ENCODE peak calls at places on chromosomes 13 and 19, in four cellular contexts. L is kidney, E is PC-3, W is colonic mucosa. H is an unnamed sample.

GRCh38 chr13:113803409-113804016 is 44.5 kb downstream of the TMEM255B start:
- DNase-seq in L (no peak), E (no peak), W (no peak), H (no peak)

GRCh38 chr13:51814825-51815650 is 11.1 kb upstream of the DHRS12 start:
- DNase-seq in L (no peak), E (peak; percentile 79), W (peak; percentile 79), H (peak; percentile 60)

GRCh38 chr13:97211986-97212385 is 10.1 kb upstream of the MBNL2 start:
- DNase-seq in L (no peak), E (no peak), W (no peak), H (no peak)

GRCh38 chr13:66546534-66547379 is 683.4 kb downstream of the PCDH9 start:
- DNase-seq in L (no peak), E (peak; percentile 41), W (no peak), H (peak; percentile 60)

GRCh38 chr13:98384739-98385138 is 192.2 kb downstream of the STK24 start:
- DNase-seq in L (no peak), E (no peak), W (no peak), H (peak; percentile 4)

GRCh38 chr19:28296506-28296905 is 916.4 kb downstream of the UQCRFS1 start:
- DNase-seq in L (no peak), E (no peak), W (no peak), H (peak; percentile 68)

GRCh38 chr19:13597625-13598024 is 91.3 kb upstream of the CACNA1A start:
- DNase-seq in L (no peak), E (peak; percentile 83), W (peak; percentile 48), H (peak; percentile 77)

GRCh38 chr19:45403781-45404556 is 900 bp downstream of the PPP1R13L start:
- DNase-seq in L (no peak), E (peak; percentile 75), W (peak; percentile 82), H (no peak)

GRCh38 chr13:94479559-94480095 is at the start of gene DCT:
- DNase-seq in L (no peak), E (no peak), W (no peak), H (no peak)

GRCh38 chr19:873084-874019 is 13.9 kb downstream of the CFD start:
- DNase-seq in L (peak; percentile 89), E (no peak), W (peak; percentile 74), H (peak; percentile 55)

GRCh38 chr19:38290631-38291147 is 13.4 kb upstream of the C19orf33 start:
- DNase-seq in L (peak; percentile 94), E (peak; percentile 97), W (no peak), H (peak; percentile 91)

GRCh38 chr19:40283414-40284250 is 1.5 kb downstream of the AKT2 start:
- DNase-seq in L (no peak), E (no peak), W (peak; percentile 31), H (no peak)

GRCh38 chr19:49338691-49339363 is 3.6 kb downstream of the CD37 start:
- DNase-seq in L (peak; percentile 97), E (peak; percentile 94), W (peak; percentile 96), H (peak; percentile 19)

GRCh38 chr19:39470724-39471339 is 9.8 kb upstream of the TIMM50 start:
- DNase-seq in L (no peak), E (no peak), W (no peak), H (peak; percentile 16)

GRCh38 chr13:33057019-33057785 is 41.0 kb downstream of the KL start:
- DNase-seq in L (no peak), E (peak; percentile 47), W (no peak), H (no peak)

GRCh38 chr13:32031025-32031814 is at the start of gene FRY:
- DNase-seq in L (peak; percentile 88), E (peak; percentile 62), W (peak; percentile 58), H (peak; percentile 65)

GRCh38 chr13:98206946-98207345 is 29.9 kb upstream of the RNF113B start:
- DNase-seq in L (no peak), E (no peak), W (no peak), H (peak; percentile 100)

GRCh38 chr19:12949363-12950284 is 4.0 kb downstream of the RAD23A start:
- DNase-seq in L (no peak), E (no peak), W (no peak), H (no peak)

GRCh38 chr19:3544742-3545668 is 6.0 kb downstream of the TEKTIP1 start:
- DNase-seq in L (peak; percentile 84), E (peak; percentile 60), W (peak; percentile 82), H (no peak)

GRCh38 chr19:50003810-50004419 is 21.3 kb downstream of the VRK3 start:
- DNase-seq in L (no peak), E (peak; percentile 98), W (no peak), H (peak; percentile 95)

GRCh38 chr13:51271008-51271407 is 48.8 kb downstream of the FAM124A start:
- DNase-seq in L (no peak), E (no peak), W (no peak), H (no peak)

GRCh38 chr19:17402982-17403855 is 2.2 kb downstream of the BST2 start:
- DNase-seq in L (no peak), E (no peak), W (no peak), H (no peak)

GRCh38 chr13:48265217-48265815 is 32.3 kb downstream of the ITM2B start:
- DNase-seq in L (no peak), E (no peak), W (no peak), H (no peak)

GRCh38 chr13:35978607-35979316 is 152.4 kb downstream of the DCLK1 start:
- DNase-seq in L (no peak), E (peak; percentile 72), W (peak; percentile 37), H (peak; percentile 60)

GRCh38 chr13:78247362-78247761 is 328.7 kb upstream of the EDNRB start:
- DNase-seq in L (no peak), E (no peak), W (no peak), H (no peak)

GRCh38 chr19:18674616-18675015 is 8.9 kb upstream of the CRTC1 start:
- DNase-seq in L (no peak), E (peak; percentile 27), W (no peak), H (peak; percentile 45)

GRCh38 chr19:55247621-55248099 is 11.2 kb downstream of the PPP6R1 start:
- DNase-seq in L (peak; percentile 77), E (peak; percentile 74), W (peak; percentile 75), H (peak; percentile 26)

GRCh38 chr19:39941151-39941550 is 6.7 kb upstream of the FCGBP start:
- DNase-seq in L (no peak), E (no peak), W (no peak), H (no peak)

GRCh38 chr13:78121459-78122348 is 203.1 kb upstream of the EDNRB start:
- DNase-seq in L (no peak), E (peak; percentile 64), W (peak; percentile 42), H (peak; percentile 83)

GRCh38 chr13:55359067-55359466 is 1781.7 kb upstream of the PRR20A start:
- DNase-seq in L (no peak), E (no peak), W (no peak), H (no peak)

GRCh38 chr19:57320180-57321084 is at the start of gene ZNF543:
- DNase-seq in L (peak; percentile 99), E (peak; percentile 98), W (peak; percentile 96), H (peak; percentile 96)

GRCh38 chr13:30615851-30616311 is 1.8 kb upstream of the USPL1 start:
- DNase-seq in L (no peak), E (peak; percentile 19), W (no peak), H (peak; percentile 40)

GRCh38 chr19:17623224-17623935 is 64.8 kb downstream of the UNC13A start:
- DNase-seq in L (peak; percentile 61), E (no peak), W (no peak), H (no peak)

GRCh38 chr13:101473458-101473857 is 21.0 kb downstream of the ITGBL1 start:
- DNase-seq in L (no peak), E (peak; percentile 64), W (no peak), H (peak; percentile 92)

GRCh38 chr19:55136399-55137102 is 12.5 kb downstream of the TNNT1 start:
- DNase-seq in L (no peak), E (no peak), W (no peak), H (no peak)

GRCh38 chr13:64917566-64917965 is 2312.6 kb downstream of the PCDH9 start:
- DNase-seq in L (no peak), E (no peak), W (no peak), H (no peak)

GRCh38 chr19:12331211-12331941 is 2.1 kb downstream of the ZNF563 start:
- DNase-seq in L (no peak), E (no peak), W (no peak), H (no peak)

GRCh38 chr13:36998624-36999041 is 507 bp downstream of the ALG5 start:
- DNase-seq in L (peak; percentile 83), E (no peak), W (peak; percentile 35), H (no peak)

GRCh38 chr19:10471909-10472308 is 31.2 kb downstream of the KEAP1 start:
- DNase-seq in L (no peak), E (peak; percentile 71), W (no peak), H (peak; percentile 38)

GRCh38 chr13:33259296-33259695 is 26.3 kb downstream of the STARD13 start:
- DNase-seq in L (no peak), E (no peak), W (no peak), H (no peak)

GRCh38 chr19:34362679-34363069 is 2.3 kb upstream of the GPI start:
- DNase-seq in L (no peak), E (no peak), W (no peak), H (no peak)
- H3K4me3 ChIP-seq in L (no peak overlapping the region), E (no peak overlapping the region), W (no peak overlapping the region), H (no peak overlapping the region)

DNA sequence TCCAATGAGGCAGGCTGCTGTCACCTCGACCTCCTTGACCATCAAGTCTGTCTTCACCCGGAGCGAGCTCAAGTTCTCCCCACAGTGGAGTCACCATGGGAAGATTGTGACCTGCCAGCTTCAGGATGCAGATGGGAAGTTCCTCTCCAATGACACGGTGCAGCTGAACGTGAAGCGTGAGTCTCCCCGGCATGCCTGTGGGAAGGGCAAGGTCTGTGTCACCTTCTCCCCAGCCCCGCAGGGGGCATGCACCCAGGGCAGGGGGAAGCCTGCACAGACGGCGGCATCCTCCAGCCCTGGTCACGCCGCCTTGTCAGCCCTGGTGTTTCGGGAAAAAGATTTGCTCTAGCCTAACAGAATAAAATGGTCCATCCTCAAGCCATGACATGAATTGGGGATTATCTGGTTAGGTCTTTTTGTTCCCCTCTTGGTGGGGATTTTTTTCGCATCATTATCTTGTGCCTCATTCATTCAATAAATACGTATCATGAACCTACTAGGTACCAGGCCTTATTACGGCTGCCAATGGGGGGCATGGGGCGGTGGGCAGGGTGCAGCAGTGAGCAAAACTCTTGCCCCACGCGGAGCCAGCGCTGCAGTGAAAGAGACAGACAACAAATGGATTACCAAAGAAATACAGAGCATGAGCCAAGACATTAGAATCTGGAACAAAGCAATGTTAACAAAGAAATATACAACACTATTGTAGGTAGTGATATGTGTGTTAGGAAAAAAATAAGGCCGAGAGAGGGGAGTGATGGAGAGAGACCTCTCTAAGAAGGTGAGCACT is 7.4 kb downstream of the CD22 start:
- DNase-seq in L (peak; percentile 34), E (no peak), W (no peak), H (no peak)
- H3K9ac ChIP-seq in L (no peak overlapping the region), E (no peak overlapping the region), W (no peak overlapping the region), H (no peak overlapping the region)

GRCh38 chr13:28483313-28483931 is 11.5 kb downstream of the FLT1 start:
- DNase-seq in L (no peak), E (no peak), W (no peak), H (no peak)
- TF ChIP-seq CTCF in L (no peak), E (no peak), W (no peak), H (no peak)

GRCh38 chr13:46385946-46386345 is 1.1 kb downstream of the RUBCNL start:
- DNase-seq in L (no peak), E (no peak), W (no peak), H (no peak)
- H3K4me3 ChIP-seq in L (no peak overlapping the region), E (no peak overlapping the region), W (peak overlapping the region; percentile 48), H (peak overlapping the region; percentile 9)

DNA sequence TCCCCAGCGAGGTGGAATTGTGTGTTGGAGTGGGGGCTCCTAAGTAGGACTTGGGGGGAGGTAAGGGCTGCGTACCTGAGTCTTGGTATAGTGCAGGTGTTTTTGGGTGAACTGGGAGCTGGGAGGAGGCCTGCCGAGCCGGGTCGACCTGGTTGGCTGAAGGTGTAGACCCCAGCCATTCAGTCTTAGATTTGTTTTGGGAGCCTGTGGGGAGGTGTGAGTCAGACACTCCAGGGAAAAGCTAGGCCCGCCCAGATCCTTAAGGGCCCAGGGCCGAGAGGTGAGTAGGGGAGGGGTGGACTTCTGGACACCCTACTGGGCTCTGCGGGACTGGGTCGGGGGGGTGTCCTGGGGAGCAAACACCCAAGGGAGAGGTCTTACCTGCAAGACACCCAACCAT is 935 bp downstream of the CRB3 start:
- DNase-seq in L (no peak), E (peak; percentile 41), W (no peak), H (no peak)
- H3K9ac ChIP-seq in L (peak overlapping the region; percentile 81), E (peak overlapping the region; percentile 71), W (peak overlapping the region; percentile 91), H (no peak overlapping the region)

H was measured in fibroblast of lung.